ENCODE peak calls at places on chromosome 11, in seven cellular contexts. M is IMR-90, V is mesenchymal stem cell, W is neuronal stem cell, A is mesendoderm, Y is H1, Z is trophoblast cell. D is an unnamed sample.

GRCh38 chr11:71240865-71241691 is 11.3 kb downstream of the SHANK2 start:
- DNase-seq in M (peak), V (peak), W (no peak), A (peak), Y (no peak), Z (peak), D (no peak)

GRCh38 chr11:86052697-86053641 is 15.9 kb downstream of the PICALM start:
- DNase-seq in M (no peak), V (no peak), W (no peak), A (peak), Y (no peak), Z (peak), D (no peak)

GRCh38 chr11:73612601-73613137 is 14.8 kb upstream of the FAM168A start:
- DNase-seq in M (peak), V (no peak), W (no peak), A (no peak), Y (no peak), Z (no peak), D (no peak)

GRCh38 chr11:72641900-72642814 is 32.1 kb downstream of the PDE2A start:
- DNase-seq in M (no peak), V (peak), W (no peak), A (no peak), Y (no peak), Z (peak), D (peak)

GRCh38 chr11:73530109-73530508 is 67.8 kb downstream of the FAM168A start:
- DNase-seq in M (no peak), V (no peak), W (no peak), A (peak), Y (peak), Z (peak), D (peak)

GRCh38 chr11:34655335-34656008 is 34.6 kb downstream of the EHF start:
- DNase-seq in M (peak), V (peak), W (no peak), A (no peak), Y (no peak), Z (no peak), D (no peak)

GRCh38 chr11:65859812-65860277 is 388 bp upstream of the MUS81 start:
- DNase-seq in M (no peak), V (no peak), W (no peak), A (no peak), Y (no peak), Z (no peak), D (no peak)

GRCh38 chr11:35063453-35063852 is 75.5 kb upstream of the CD44 start:
- DNase-seq in M (no peak), V (no peak), W (no peak), A (no peak), Y (no peak), Z (no peak), D (no peak)

GRCh38 chr11:129946256-129946655 is 50.9 kb upstream of the NFRKB start:
- DNase-seq in M (peak), V (peak), W (no peak), A (no peak), Y (no peak), Z (no peak), D (no peak)

GRCh38 chr11:35323076-35323868 is 96.1 kb downstream of the SLC1A2 start:
- DNase-seq in M (peak), V (no peak), W (no peak), A (no peak), Y (no peak), Z (peak), D (no peak)

GRCh38 chr11:129191649-129192048 is 476 bp downstream of the ARHGAP32 start:
- DNase-seq in M (no peak), V (no peak), W (no peak), A (peak), Y (no peak), Z (peak), D (no peak)

DNA sequence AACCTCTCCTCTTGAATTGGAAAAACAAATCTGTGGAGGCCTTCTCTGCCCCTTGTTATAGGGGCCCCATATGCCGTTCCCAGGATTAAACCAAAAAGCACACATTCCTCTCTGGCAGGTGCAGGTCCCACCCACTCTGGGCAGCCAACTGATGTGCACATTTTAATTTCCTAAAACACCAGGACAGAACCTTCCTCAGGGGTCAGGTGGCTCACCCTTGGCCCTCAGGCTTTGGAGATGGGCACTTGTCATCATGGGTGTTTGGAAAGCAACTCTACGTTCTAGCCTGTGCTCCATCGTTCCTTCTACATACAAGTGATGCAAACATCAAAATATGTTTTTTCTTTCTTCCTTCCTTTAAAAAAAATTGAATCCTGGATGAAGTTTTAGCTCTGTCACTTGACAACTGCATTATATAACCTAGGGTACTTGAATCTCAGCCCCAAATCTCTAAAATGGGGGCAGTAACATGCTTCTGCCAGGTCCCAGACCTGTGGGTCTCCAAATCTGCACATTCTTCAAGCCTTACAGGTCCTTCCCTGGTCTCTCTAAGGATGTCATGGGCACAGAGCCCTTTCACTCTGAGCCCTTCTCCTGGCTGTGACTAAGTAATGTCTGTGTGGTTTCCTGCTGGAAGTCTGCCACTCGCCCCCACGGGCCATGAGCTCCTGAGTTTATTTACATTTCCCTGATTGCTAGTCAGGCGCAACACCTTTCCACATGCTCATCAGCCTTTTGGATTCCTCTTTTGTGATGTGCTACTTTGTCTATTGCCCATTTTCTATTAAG is 43.8 kb downstream of the KCNQ1OT1 start:
- DNase-seq in M (peak), V (peak), W (no peak), A (peak), Y (no peak), Z (no peak), D (no peak)
- H2BK5ac ChIP-seq in M (no peak), V (no peak), W (no peak), A (no peak), Y (no peak), Z (no peak), D (no peak)

DNA sequence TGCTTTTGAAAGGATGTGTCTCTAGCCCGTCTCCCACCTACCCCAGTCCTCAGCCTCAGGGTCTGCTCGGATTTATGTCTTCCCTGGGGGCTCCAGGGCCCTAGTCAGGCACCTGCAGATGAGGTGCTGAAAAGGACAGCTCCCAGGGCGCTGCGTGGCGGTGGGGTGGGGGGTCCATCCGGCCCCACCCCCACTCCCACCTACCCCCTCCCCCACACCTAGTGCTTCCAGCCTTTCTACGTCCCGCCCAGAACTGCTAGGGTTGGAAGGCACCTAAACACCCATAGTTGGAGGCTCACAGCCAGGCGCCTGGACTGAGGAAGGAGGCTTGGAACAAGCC is 1.4 kb upstream of the ROBO3 start:
- DNase-seq in M (no peak), V (no peak), W (no peak), A (peak), Y (no peak), Z (no peak), D (no peak)
- H3K9ac ChIP-seq in M (no peak), V (no peak), W (no peak), A (no peak), Y (no peak), Z (no peak), D (no peak)

GRCh38 chr11:118615996-118616395 is 8.6 kb downstream of the PHLDB1 start:
- DNase-seq in M (no peak), V (no peak), W (no peak), A (peak), Y (no peak), Z (no peak), D (peak)

GRCh38 chr11:118610773-118611432 is 3.5 kb downstream of the PHLDB1 start:
- DNase-seq in M (peak), V (peak), W (no peak), A (peak), Y (peak), Z (peak), D (peak)

GRCh38 chr11:118612378-118612777 is 5.0 kb downstream of the PHLDB1 start:
- DNase-seq in M (peak), V (peak), W (no peak), A (peak), Y (no peak), Z (no peak), D (peak)

GRCh38 chr11:118615282-118615979 is 8.0 kb downstream of the PHLDB1 start:
- DNase-seq in M (no peak), V (no peak), W (peak), A (peak), Y (peak), Z (no peak), D (peak)

GRCh38 chr11:118614511-118614910 is 7.1 kb downstream of the PHLDB1 start:
- DNase-seq in M (no peak), V (no peak), W (no peak), A (peak), Y (no peak), Z (no peak), D (peak)
- H2BK5ac ChIP-seq in M (peak), V (peak), W (peak), A (no peak), Y (peak), Z (no peak), D (no peak)

GRCh38 chr11:12724301-12725046 is 50.3 kb downstream of the TEAD1 start:
- DNase-seq in M (peak), V (peak), W (no peak), A (peak), Y (peak), Z (peak), D (peak)

GRCh38 chr11:12727556-12728070 is 53.4 kb downstream of the TEAD1 start:
- DNase-seq in M (peak), V (no peak), W (no peak), A (no peak), Y (no peak), Z (peak), D (no peak)

GRCh38 chr11:12728417-12728816 is 54.2 kb downstream of the TEAD1 start:
- DNase-seq in M (peak), V (no peak), W (no peak), A (no peak), Y (no peak), Z (peak), D (no peak)

GRCh38 chr11:12725047-12725862 is 51.0 kb downstream of the TEAD1 start:
- DNase-seq in M (no peak), V (peak), W (no peak), A (no peak), Y (no peak), Z (no peak), D (no peak)

DNA sequence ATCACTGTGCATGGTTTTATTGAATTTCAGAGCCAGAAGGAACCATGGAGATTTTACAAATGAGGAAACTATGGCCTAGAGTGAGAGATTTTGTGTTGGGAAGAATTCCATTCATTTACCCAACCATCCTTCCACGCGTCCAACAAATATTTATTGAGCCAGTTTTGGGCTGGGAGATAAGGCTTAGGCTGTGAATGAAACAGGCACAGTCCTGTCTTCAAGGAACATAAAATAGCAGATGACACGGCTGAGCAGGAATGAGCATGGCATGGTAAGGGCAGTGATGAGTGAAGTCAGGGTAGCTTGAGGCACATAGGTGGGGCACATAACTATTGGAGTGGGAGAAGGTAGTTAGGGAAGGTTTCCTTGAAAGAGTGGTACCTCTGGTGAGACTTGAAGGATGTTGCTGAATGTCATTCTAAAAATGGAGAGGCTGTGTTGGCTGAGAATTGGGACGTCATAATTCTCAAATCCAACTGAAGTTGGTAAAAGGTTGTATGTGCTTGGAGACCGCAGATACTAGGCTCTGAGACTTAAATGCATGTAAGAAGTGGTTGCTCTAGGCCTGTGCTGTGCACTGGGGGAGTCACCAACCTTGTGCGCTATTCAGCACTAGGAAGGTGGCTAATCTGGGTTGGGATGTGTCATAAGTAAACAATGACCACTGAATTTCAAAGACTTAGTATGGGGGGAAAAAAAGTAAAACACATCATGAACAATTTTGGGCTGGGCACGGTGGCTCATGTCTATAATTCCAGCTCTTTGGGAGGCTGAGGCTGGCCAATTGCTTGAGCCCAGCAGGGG is 51.8 kb downstream of the TEAD1 start:
- DNase-seq in M (peak), V (peak), W (no peak), A (no peak), Y (no peak), Z (peak), D (no peak)
- H3K9ac ChIP-seq in M (no peak), V (no peak), W (no peak), A (no peak), Y (no peak), Z (no peak), D (no peak)

DNA sequence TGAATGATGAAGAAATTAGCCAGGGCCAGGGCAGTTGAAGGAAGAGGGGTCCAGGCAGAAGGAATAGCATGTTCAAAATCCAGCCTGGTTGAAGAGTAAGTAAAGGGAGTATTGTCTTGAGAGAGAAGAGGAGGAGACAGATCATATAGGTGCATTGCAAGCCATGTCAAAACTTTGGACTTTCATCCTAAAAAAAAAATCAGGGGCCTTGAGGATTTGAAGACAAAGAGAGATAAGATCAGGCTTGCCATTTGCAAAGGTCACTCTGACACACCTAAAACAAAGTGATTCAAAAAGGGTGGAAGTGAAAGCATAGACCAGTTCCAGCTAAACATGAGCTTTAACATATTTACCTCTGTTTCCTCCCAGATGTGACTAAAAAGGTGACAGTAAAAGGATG is 95.7 kb upstream of the DRD2 start:
- DNase-seq in M (no peak), V (no peak), W (no peak), A (no peak), Y (no peak), Z (no peak), D (no peak)
- H2BK5ac ChIP-seq in M (no peak), V (no peak), W (no peak), A (no peak), Y (no peak), Z (no peak), D (no peak)

GRCh38 chr11:18379201-18379600 is 15.2 kb upstream of the LDHA start:
- DNase-seq in M (no peak), V (no peak), W (no peak), A (no peak), Y (no peak), Z (no peak), D (no peak)

GRCh38 chr11:18384157-18384641 is 10.2 kb upstream of the LDHA start:
- DNase-seq in M (peak), V (no peak), W (no peak), A (peak), Y (no peak), Z (peak), D (no peak)

GRCh38 chr11:18383388-18384156 is 10.8 kb upstream of the LDHA start:
- DNase-seq in M (peak), V (peak), W (no peak), A (peak), Y (no peak), Z (peak), D (peak)
- H3K9ac ChIP-seq in M (peak), V (peak), W (no peak), A (no peak), Y (no peak), Z (no peak), D (no peak)

DNA sequence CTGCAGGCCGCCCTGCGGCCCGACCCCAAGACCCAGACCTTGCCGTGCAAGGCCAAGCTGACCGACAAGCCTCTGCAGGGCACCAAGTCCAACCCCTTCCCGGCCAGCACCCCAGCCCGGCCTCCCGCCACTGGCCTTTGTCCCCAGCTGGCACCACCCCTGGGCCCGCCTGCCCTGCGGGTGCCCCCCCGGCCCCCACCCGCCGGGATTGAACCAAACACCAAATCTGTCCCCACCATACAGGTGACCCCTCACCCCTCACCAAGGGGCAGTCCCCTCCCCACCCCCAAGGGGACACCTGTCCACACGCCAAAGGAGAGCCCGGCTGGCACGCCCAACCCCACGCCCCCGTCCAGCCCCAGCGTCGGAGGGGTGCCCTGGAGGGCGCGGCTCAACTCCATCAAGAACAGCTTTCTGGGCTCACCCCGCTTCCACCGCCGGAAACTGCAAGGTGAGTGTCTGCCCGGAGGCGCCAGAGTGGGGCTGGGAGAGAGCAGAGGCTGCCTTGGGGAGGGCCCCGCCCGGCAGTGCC is 36.2 kb downstream of the MOB2 start:
- DNase-seq in M (no peak), V (no peak), W (no peak), A (no peak), Y (no peak), Z (no peak), D (no peak)
- H2BK5ac ChIP-seq in M (no peak), V (no peak), W (peak), A (no peak), Y (no peak), Z (no peak), D (no peak)

GRCh38 chr11:122100222-122101080 is 15.6 kb downstream of the BLID start:
- DNase-seq in M (peak), V (peak), W (no peak), A (peak), Y (no peak), Z (no peak), D (peak)

GRCh38 chr11:122101625-122102291 is 14.3 kb downstream of the BLID start:
- DNase-seq in M (peak), V (peak), W (peak), A (peak), Y (peak), Z (no peak), D (peak)

GRCh38 chr11:122097419-122098001 is 18.5 kb downstream of the BLID start:
- DNase-seq in M (peak), V (peak), W (no peak), A (no peak), Y (no peak), Z (no peak), D (no peak)

GRCh38 chr11:122098223-122098980 is 17.6 kb downstream of the BLID start:
- DNase-seq in M (no peak), V (no peak), W (no peak), A (no peak), Y (no peak), Z (no peak), D (no peak)

GRCh38 chr11:122099345-122100045 is 16.5 kb downstream of the BLID start:
- DNase-seq in M (peak), V (peak), W (no peak), A (no peak), Y (no peak), Z (no peak), D (no peak)
- H3K9ac ChIP-seq in M (peak), V (peak), W (no peak), A (no peak), Y (no peak), Z (no peak), D (no peak)

GRCh38 chr11:61871158-61871597 is 20.2 kb downstream of the FADS3 start:
- DNase-seq in M (peak), V (peak), W (peak), A (peak), Y (peak), Z (peak), D (peak)
- H2BK5ac ChIP-seq in M (no peak), V (no peak), W (no peak), A (no peak), Y (no peak), Z (no peak), D (no peak)

DNA sequence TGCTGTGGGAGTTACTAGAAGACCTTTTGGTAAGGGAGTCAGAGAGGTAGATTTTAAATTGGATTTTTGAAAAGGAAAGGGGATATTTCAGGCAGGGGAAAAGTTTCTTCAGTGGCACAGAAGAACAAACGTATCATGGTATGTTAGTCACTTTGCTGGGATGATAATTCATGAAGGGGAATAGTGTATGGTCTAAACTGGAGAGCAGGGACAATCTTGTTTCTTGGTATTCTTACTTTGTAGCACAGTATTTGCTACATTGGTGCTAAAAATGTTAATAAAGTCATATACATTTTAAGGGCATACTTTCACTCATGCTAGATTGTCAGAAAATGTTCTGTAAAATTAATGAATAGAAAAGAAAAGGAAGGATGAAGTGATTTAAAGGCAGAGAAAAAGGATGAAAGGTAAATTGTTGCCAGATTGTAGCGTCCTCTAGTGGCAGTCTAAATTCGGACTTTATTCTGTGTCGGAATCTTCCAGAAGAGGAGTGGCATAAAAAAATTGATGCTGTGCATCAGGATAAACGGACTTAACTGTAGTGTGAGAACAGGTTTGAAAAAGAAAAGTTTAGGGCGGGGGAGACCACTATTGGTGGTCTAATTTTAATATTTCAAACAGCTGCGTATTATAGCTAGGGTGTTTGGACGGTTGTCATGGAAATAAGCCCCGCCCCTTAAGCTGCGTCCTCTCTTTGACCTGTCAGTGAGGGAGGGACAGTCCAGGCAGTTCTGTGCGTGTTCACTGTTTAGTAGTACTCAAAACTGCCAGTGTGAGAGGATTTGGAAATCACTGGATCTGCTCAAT is at the start of gene BCO2:
- DNase-seq in M (peak), V (peak), W (peak), A (peak), Y (no peak), Z (peak), D (peak)
- H3K9ac ChIP-seq in M (peak), V (peak), W (no peak), A (no peak), Y (no peak), Z (no peak), D (no peak)

D was measured in H9.